ENCODE peak calls at places on chromosome X, in ten cellular contexts. W is GM13977, L is DND-41, Z is tibial artery, F is fibroblast of pulmonary artery, B is WTC11, Y is astrocyte of the spinal cord, M is bronchial epithelial cell, S is HCT116, C is fibroblast of mammary gland. D is an unnamed sample.

GRCh38 chrX:23849241-23849640 is 58.5 kb downstream of the APOO start:
- DNase-seq in B (no peak), M (no peak), W (no peak), S (no peak), F (no peak), L (no peak), Z (no peak), C (no peak), Y (no peak), D (no peak)

GRCh38 chrX:152949114-152949513 is 44.8 kb downstream of the PNMA5 start:
- DNase-seq in W (no peak), B (no peak), C (no peak), Y (no peak), S (no peak), M (no peak), Z (no peak), F (no peak), L (no peak), D (no peak)

GRCh38 chrX:81120936-81121351 is 80.8 kb downstream of the HMGN5 start:
- DNase-seq in W (peak; percentile 10), F (peak; percentile 45), L (no peak), Z (peak; percentile 47), S (no peak), B (peak; percentile 42), Y (peak; percentile 67), M (peak; percentile 47), C (peak; percentile 59), D (peak; percentile 20)

GRCh38 chrX:153592966-153593688 is 5.8 kb downstream of the CCNQ start:
- DNase-seq in M (no peak), F (no peak), S (no peak), B (no peak), C (no peak), Y (no peak), L (no peak), Z (no peak), W (no peak), D (no peak)

GRCh38 chrX:133658244-133658911 is 243.1 kb upstream of the GPC4 start:
- DNase-seq in B (no peak), S (no peak), F (no peak), W (no peak), C (no peak), Z (no peak), Y (no peak), L (no peak), M (peak; percentile 54), D (no peak)

GRCh38 chrX:37905436-37906147 is 58.2 kb upstream of the DYNLT3 start:
- DNase-seq in B (peak; percentile 53), L (no peak), C (peak; percentile 10), Y (peak; percentile 78), S (no peak), F (peak; percentile 8), M (no peak), W (no peak), Z (no peak), D (peak; percentile 16)

GRCh38 chrX:143853488-143853887 is 30.4 kb upstream of the UBE2NL start:
- DNase-seq in Y (no peak), B (no peak), W (no peak), Z (no peak), L (no peak), C (peak; percentile 6), F (peak; percentile 22), S (no peak), M (no peak), D (no peak)

GRCh38 chrX:46198858-46199257 is 346.4 kb downstream of the ZNF674 start:
- DNase-seq in B (no peak), Y (no peak), S (no peak), L (no peak), W (no peak), Z (no peak), M (peak; percentile 36), C (no peak), F (no peak), D (no peak)

GRCh38 chrX:155966876-155967275 is 30.6 kb upstream of the IL9R start:
- DNase-seq in W (peak; percentile 28), B (peak; percentile 39), C (peak; percentile 45), M (peak; percentile 8), Z (no peak), S (peak; percentile 38), L (peak; percentile 54), F (peak; percentile 7), Y (no peak), D (no peak)

GRCh38 chrX:16930392-16930791 is 16.1 kb upstream of the REPS2 start:
- DNase-seq in F (peak; percentile 69), M (no peak), W (no peak), Z (no peak), Y (no peak), S (no peak), B (no peak), C (no peak), L (no peak), D (no peak)

GRCh38 chrX:154096140-154097002 is 1.1 kb downstream of the MECP2 start:
- DNase-seq in F (no peak), C (peak; percentile 56), Z (peak; percentile 64), M (no peak), W (peak; percentile 38), L (no peak), Y (peak; percentile 25), S (no peak), B (no peak), D (peak; percentile 20)

GRCh38 chrX:17822351-17822750 is 38.7 kb downstream of the RAI2 start:
- DNase-seq in S (no peak), Y (no peak), Z (no peak), F (no peak), B (no peak), C (peak; percentile 30), W (no peak), L (no peak), M (no peak), D (no peak)

GRCh38 chrX:23901805-23902204 is 5.9 kb downstream of the APOO start:
- DNase-seq in Y (peak; percentile 78), W (peak; percentile 51), C (peak; percentile 85), B (no peak), S (peak; percentile 67), Z (peak; percentile 64), F (peak; percentile 90), M (peak; percentile 78), L (peak; percentile 20), D (peak; percentile 21)

GRCh38 chrX:139194571-139195280 is 335.8 kb upstream of the F9 start:
- DNase-seq in Z (no peak), C (no peak), S (no peak), B (peak; percentile 14), L (no peak), W (no peak), M (peak; percentile 48), F (no peak), Y (no peak), D (no peak)

DNA sequence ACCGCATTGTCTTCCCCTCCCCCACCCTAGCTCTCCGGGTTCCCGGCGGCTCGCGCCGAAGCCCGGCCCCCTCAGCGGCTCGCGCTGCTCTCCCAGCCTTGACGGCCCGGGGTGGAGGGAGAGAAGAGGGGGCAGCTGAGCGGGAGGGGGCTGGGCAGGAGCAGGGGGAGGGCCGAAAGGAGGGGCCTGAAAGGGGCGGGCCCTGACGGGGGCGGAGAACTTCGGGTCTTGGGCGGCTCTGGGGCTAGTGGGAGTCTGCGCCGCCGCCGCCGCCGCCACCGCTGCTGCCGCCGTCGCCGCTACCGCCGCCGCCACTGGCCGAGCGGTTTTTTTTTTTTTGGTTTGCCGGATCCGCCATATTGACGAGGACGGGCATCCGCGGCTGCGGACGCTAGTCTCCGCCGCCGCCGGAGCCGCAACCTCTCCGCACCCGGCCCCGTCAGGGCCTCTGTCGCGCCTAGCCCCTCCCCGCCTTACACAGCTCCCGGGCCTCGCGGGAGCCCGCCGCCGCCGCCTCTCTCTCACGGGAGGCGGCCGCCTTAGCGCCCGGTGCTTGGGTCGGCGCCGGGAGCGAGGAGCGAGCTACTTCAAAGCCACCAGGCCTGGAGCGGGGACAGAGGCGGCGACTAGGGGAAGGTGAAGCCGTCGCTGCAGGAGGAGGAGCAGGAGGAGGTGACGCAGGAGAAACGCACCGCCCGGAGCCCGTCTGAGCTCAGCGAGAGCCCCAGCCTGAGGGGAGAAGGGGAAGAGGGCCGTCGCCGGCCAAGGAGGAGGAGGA is at the start of gene USP9X:
- DNase-seq in Y (peak; percentile 93), S (peak; percentile 54), C (peak; percentile 82), L (peak; percentile 88), B (peak; percentile 82), M (peak; percentile 50), F (peak; percentile 90), W (peak; percentile 91), Z (peak; percentile 94), D (peak; percentile 93)
- TF ChIP-seq CTCF in Y (no peak), S (no peak), C (no peak), L (no peak), B (no peak), M (no peak), F (no peak), W (no peak), Z (no peak), D (no peak)

DNA sequence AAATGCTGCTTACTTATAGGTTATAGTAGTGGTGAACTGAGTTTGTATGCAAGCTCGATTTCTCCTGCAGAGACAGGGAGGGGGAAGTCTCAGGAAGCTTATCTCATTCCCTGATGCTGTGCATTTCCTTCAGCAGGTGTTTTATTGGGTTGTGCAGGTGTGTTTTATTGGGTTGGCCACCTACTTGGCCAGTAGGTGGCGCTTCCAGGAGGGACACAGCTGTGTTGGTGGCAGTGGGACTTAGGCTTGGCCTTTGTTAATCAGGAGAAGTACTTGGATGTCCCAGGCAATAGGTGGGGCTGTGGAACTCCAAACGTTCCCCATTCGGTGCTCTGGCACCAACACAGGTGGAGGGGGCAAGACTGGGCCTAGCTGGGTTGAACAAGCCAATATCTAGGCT is 196.0 kb upstream of the DCAF8L1 start:
- DNase-seq in C (no peak), L (no peak), S (peak; percentile 38), F (no peak), Y (no peak), W (peak; percentile 14), Z (no peak), M (peak; percentile 7), B (peak; percentile 58), D (no peak)
- TF ChIP-seq CTCF in C (no peak), L (peak; percentile 34), S (peak; percentile 60), F (peak; percentile 24), Y (peak; percentile 35), W (peak; percentile 66), Z (no peak), M (peak; percentile 67), B (peak; percentile 57), D (no peak)

GRCh38 chrX:43813898-43814297 is 68.4 kb downstream of the MAOB start:
- DNase-seq in M (no peak), L (peak; percentile 52), Z (no peak), B (peak; percentile 36), W (no peak), F (peak; percentile 14), S (peak; percentile 10), C (peak; percentile 40), Y (no peak), D (no peak)
- TF ChIP-seq CTCF in M (peak; percentile 37), L (peak; percentile 53), Z (no peak), B (no peak), W (no peak), F (peak; percentile 9), S (peak; percentile 13), C (peak; percentile 38), Y (no peak), D (no peak)

GRCh38 chrX:40877869-40878268 is 142.5 kb upstream of the MED14 start:
- DNase-seq in W (no peak), C (peak; percentile 57), M (peak; percentile 23), F (peak; percentile 42), Z (no peak), L (peak; percentile 4), B (no peak), S (peak; percentile 3), Y (peak; percentile 32), D (no peak)
- TF ChIP-seq CTCF in W (peak; percentile 50), C (peak; percentile 63), M (peak; percentile 2), F (peak; percentile 43), Z (peak; percentile 32), L (peak; percentile 52), B (no peak), S (peak; percentile 52), Y (peak; percentile 40), D (peak; percentile 45)